ENCODE peak calls at places on chromosomes 12 and 14, in eight cellular contexts. L is frontal cortex; T is nucleus accumbens; V is activated CD4-positive, alpha-beta T cell treated with anti-CD3 and anti-CD28 coated beads, Interleukin-2, amount 10 ng/mL, durations not matched to agents 7 days and 5 days; Z is EH; F is Right ventricle myocardium inferior; A is stomach; B is Caco-2. U is an unnamed sample.

GRCh38 chr12:53795927-53796326 is 44.1 kb upstream of the CISTR start:
- DNase-seq in L (no peak), T (peak; percentile 86), V (no peak), Z (no peak), F (no peak), A (no peak), B (no peak), U (peak; percentile 34)

GRCh38 chr14:100755649-100756048 is 29.0 kb downstream of the DLK1 start:
- DNase-seq in L (no peak), T (no peak), V (no peak), Z (peak; percentile 19), F (no peak), A (no peak), B (no peak), U (no peak)

GRCh38 chr14:91729756-91730155 is 2.1 kb downstream of the CATSPERB start:
- DNase-seq in L (no peak), T (no peak), V (no peak), Z (no peak), F (no peak), A (no peak), B (no peak), U (no peak)

GRCh38 chr12:87491598-87491997 is 537.6 kb downstream of the C12orf50 start:
- DNase-seq in L (no peak), T (no peak), V (no peak), Z (no peak), F (no peak), A (no peak), B (no peak), U (no peak)

GRCh38 chr12:94535614-94535932 is 75.9 kb upstream of the CEP83 start:
- DNase-seq in L (no peak), T (no peak), V (no peak), Z (no peak), F (no peak), A (no peak), B (peak; percentile 19), U (no peak)

GRCh38 chr12:93778306-93778705 is 101.1 kb downstream of the CRADD start:
- DNase-seq in L (no peak), T (peak; percentile 50), V (no peak), Z (peak; percentile 98), F (no peak), A (no peak), B (no peak), U (peak; percentile 9)

GRCh38 chr12:124812356-124812755 is 51.3 kb downstream of the SCARB1 start:
- DNase-seq in L (no peak), T (no peak), V (no peak), Z (no peak), F (no peak), A (no peak), B (no peak), U (no peak)

GRCh38 chr14:58865520-58866281 is 227.9 kb downstream of the DACT1 start:
- DNase-seq in L (no peak), T (peak; percentile 5), V (no peak), Z (peak; percentile 75), F (no peak), A (no peak), B (no peak), U (no peak)

GRCh38 chr12:53599579-53599978 is 26.6 kb downstream of the ATF7 start:
- DNase-seq in L (no peak), T (no peak), V (no peak), Z (peak; percentile 17), F (no peak), A (no peak), B (no peak), U (no peak)

GRCh38 chr12:5456906-5457305 is 25.0 kb downstream of the NTF3 start:
- DNase-seq in L (no peak), T (no peak), V (no peak), Z (peak; percentile 90), F (no peak), A (no peak), B (no peak), U (no peak)

GRCh38 chr12:124217508-124217981 is 77.3 kb upstream of the RFLNA start:
- DNase-seq in L (no peak), T (peak; percentile 9), V (no peak), Z (peak; percentile 23), F (no peak), A (no peak), B (no peak), U (peak; percentile 12)

GRCh38 chr14:56273151-56273550 is 154.9 kb downstream of the PELI2 start:
- DNase-seq in L (no peak), T (no peak), V (no peak), Z (peak; percentile 85), F (no peak), A (no peak), B (no peak), U (no peak)

GRCh38 chr14:96052541-96053105 is 13.5 kb downstream of the C14orf132 start:
- DNase-seq in L (no peak), T (no peak), V (no peak), Z (peak; percentile 9), F (no peak), A (no peak), B (no peak), U (no peak)

GRCh38 chr12:2555487-2556082 is 239.2 kb upstream of the FKBP4 start:
- DNase-seq in L (no peak), T (no peak), V (no peak), Z (no peak), F (peak; percentile 44), A (no peak), B (no peak), U (no peak)

GRCh38 chr12:6824962-6825381 is 3.2 kb upstream of the P3H3 start:
- DNase-seq in L (no peak), T (no peak), V (no peak), Z (peak; percentile 69), F (no peak), A (no peak), B (no peak), U (no peak)

GRCh38 chr12:49567302-49567610 is 686 bp downstream of the MCRS1 start:
- DNase-seq in L (no peak), T (no peak), V (no peak), Z (no peak), F (no peak), A (no peak), B (no peak), U (no peak)

GRCh38 chr12:25977047-25977446 is 18.6 kb downstream of the RASSF8 start:
- DNase-seq in L (no peak), T (no peak), V (no peak), Z (peak; percentile 55), F (no peak), A (no peak), B (no peak), U (no peak)

GRCh38 chr14:66401447-66402095 is 84.6 kb upstream of the CCDC196 start:
- DNase-seq in L (no peak), T (peak; percentile 31), V (no peak), Z (no peak), F (no peak), A (no peak), B (peak; percentile 4), U (no peak)

GRCh38 chr14:28661171-28661772 is 105.3 kb upstream of the FOXG1 start:
- DNase-seq in L (no peak), T (no peak), V (no peak), Z (peak; percentile 28), F (no peak), A (no peak), B (no peak), U (no peak)

GRCh38 chr14:74867673-74868072 is 8.3 kb downstream of the PROX2 start:
- DNase-seq in L (no peak), T (no peak), V (peak; percentile 72), Z (peak; percentile 54), F (no peak), A (no peak), B (no peak), U (no peak)

GRCh38 chr12:27331299-27331926 is 1.2 kb upstream of the BMAL2 start:
- DNase-seq in L (no peak), T (no peak), V (peak; percentile 23), Z (peak; percentile 93), F (no peak), A (no peak), B (peak; percentile 57), U (no peak)

GRCh38 chr12:45944771-45945170 is 45.6 kb downstream of the SCAF11 start:
- DNase-seq in L (no peak), T (no peak), V (no peak), Z (no peak), F (no peak), A (no peak), B (no peak), U (no peak)

GRCh38 chr12:71014180-71014785 is 93.7 kb upstream of the PTPRR start:
- DNase-seq in L (no peak), T (no peak), V (no peak), Z (no peak), F (no peak), A (no peak), B (peak; percentile 40), U (no peak)

GRCh38 chr14:87813211-87813610 is 179.8 kb downstream of the GALC start:
- DNase-seq in L (no peak), T (no peak), V (no peak), Z (no peak), F (no peak), A (no peak), B (no peak), U (no peak)

GRCh38 chr12:100329800-100330199 is 27.1 kb upstream of the SLC17A8 start:
- DNase-seq in L (no peak), T (no peak), V (no peak), Z (no peak), F (no peak), A (no peak), B (no peak), U (no peak)

GRCh38 chr12:64781374-64782029 is 22.3 kb upstream of the GNS start:
- DNase-seq in L (no peak), T (no peak), V (no peak), Z (no peak), F (no peak), A (peak; percentile 34), B (peak; percentile 47), U (no peak)

GRCh38 chr14:104472536-104473243 is 106.9 kb upstream of the C14orf180 start:
- DNase-seq in L (no peak), T (no peak), V (no peak), Z (no peak), F (no peak), A (no peak), B (no peak), U (no peak)

GRCh38 chr12:88993655-88994054 is 358.6 kb downstream of the DUSP6 start:
- DNase-seq in L (no peak), T (no peak), V (no peak), Z (peak; percentile 73), F (no peak), A (no peak), B (peak; percentile 40), U (no peak)

GRCh38 chr14:101473045-101473729 is 88.1 kb upstream of the DIO3 start:
- DNase-seq in L (no peak), T (no peak), V (no peak), Z (no peak), F (no peak), A (peak; percentile 22), B (no peak), U (no peak)

GRCh38 chr12:56220611-56221232 is 1.0 kb downstream of the RNF41 start:
- DNase-seq in L (no peak), T (no peak), V (no peak), Z (peak; percentile 81), F (no peak), A (no peak), B (no peak), U (no peak)

GRCh38 chr14:103685276-103686211 is 29.7 kb downstream of the XRCC3 start:
- DNase-seq in L (no peak), T (no peak), V (no peak), Z (no peak), F (no peak), A (no peak), B (no peak), U (no peak)

GRCh38 chr14:97021571-97022171 is 224.5 kb downstream of the VRK1 start:
- DNase-seq in L (no peak), T (no peak), V (no peak), Z (no peak), F (no peak), A (no peak), B (peak; percentile 7), U (no peak)

GRCh38 chr14:73717247-73717646 is 3.1 kb upstream of the PNMA1 start:
- DNase-seq in L (peak; percentile 44), T (no peak), V (no peak), Z (peak; percentile 65), F (no peak), A (no peak), B (no peak), U (no peak)

GRCh38 chr14:31479026-31479425 is 8.8 kb downstream of the GPR33 start:
- DNase-seq in L (no peak), T (no peak), V (no peak), Z (no peak), F (no peak), A (no peak), B (no peak), U (no peak)